ENCODE peak calls at places on chromosomes 6 and 20, in four cellular contexts. One of them, this sample, is unnamed.

GRCh38 chr6:3350252-3350826 is 91.6 kb downstream of the PSMG4 start:
- DNase-seq in stimulated activated CD4-positive, alpha-beta T cell treated with anti-CD3 and anti-CD28 coated beads, Interleukin-2, amount 100 ng/mL, for 48 hours: no peak
- DNase-seq in Panc1: no peak
- DNase-seq in hypothalamus: no peak
- DNase-seq in this sample: no peak

GRCh38 chr6:83215131-83216047 is 22.2 kb downstream of the RWDD2A start:
- DNase-seq in stimulated activated CD4-positive, alpha-beta T cell treated with anti-CD3 and anti-CD28 coated beads, Interleukin-2, amount 100 ng/mL, for 48 hours: peak
- DNase-seq in Panc1: no peak
- DNase-seq in hypothalamus: peak
- DNase-seq in this sample: peak

GRCh38 chr6:27630727-27631613 is 158.1 kb upstream of the ZNF184 start:
- DNase-seq in hypothalamus: no peak
- DNase-seq in Panc1: peak
- DNase-seq in stimulated activated CD4-positive, alpha-beta T cell treated with anti-CD3 and anti-CD28 coated beads, Interleukin-2, amount 100 ng/mL, for 48 hours: peak
- DNase-seq in this sample: peak

GRCh38 chr6:39301606-39302005 is 12.6 kb downstream of the KCNK17 start:
- DNase-seq in stimulated activated CD4-positive, alpha-beta T cell treated with anti-CD3 and anti-CD28 coated beads, Interleukin-2, amount 100 ng/mL, for 48 hours: no peak
- DNase-seq in hypothalamus: no peak
- DNase-seq in Panc1: no peak
- DNase-seq in this sample: peak

GRCh38 chr6:105675715-105676397 is 273.0 kb upstream of the PREP start:
- DNase-seq in stimulated activated CD4-positive, alpha-beta T cell treated with anti-CD3 and anti-CD28 coated beads, Interleukin-2, amount 100 ng/mL, for 48 hours: no peak
- DNase-seq in Panc1: peak
- DNase-seq in hypothalamus: no peak
- DNase-seq in this sample: no peak

GRCh38 chr6:152368761-152369624 is 268.2 kb downstream of the SYNE1 start:
- DNase-seq in Panc1: no peak
- DNase-seq in stimulated activated CD4-positive, alpha-beta T cell treated with anti-CD3 and anti-CD28 coated beads, Interleukin-2, amount 100 ng/mL, for 48 hours: no peak
- DNase-seq in hypothalamus: peak
- DNase-seq in this sample: no peak

GRCh38 chr20:6863798-6864201 is 96.3 kb downstream of the BMP2 start:
- DNase-seq in Panc1: no peak
- DNase-seq in stimulated activated CD4-positive, alpha-beta T cell treated with anti-CD3 and anti-CD28 coated beads, Interleukin-2, amount 100 ng/mL, for 48 hours: no peak
- DNase-seq in hypothalamus: no peak
- DNase-seq in this sample: no peak

GRCh38 chr20:3000852-3001523 is 42.4 kb upstream of the GNRH2 start:
- DNase-seq in Panc1: no peak
- DNase-seq in stimulated activated CD4-positive, alpha-beta T cell treated with anti-CD3 and anti-CD28 coated beads, Interleukin-2, amount 100 ng/mL, for 48 hours: no peak
- DNase-seq in hypothalamus: peak
- DNase-seq in this sample: peak

GRCh38 chr6:110876170-110876773 is 1.7 kb downstream of the AMD1 start:
- DNase-seq in stimulated activated CD4-positive, alpha-beta T cell treated with anti-CD3 and anti-CD28 coated beads, Interleukin-2, amount 100 ng/mL, for 48 hours: peak
- DNase-seq in Panc1: peak
- DNase-seq in hypothalamus: peak
- DNase-seq in this sample: peak

GRCh38 chr20:60046011-60046413 is 87.8 kb downstream of the CDH26 start:
- DNase-seq in hypothalamus: no peak
- DNase-seq in stimulated activated CD4-positive, alpha-beta T cell treated with anti-CD3 and anti-CD28 coated beads, Interleukin-2, amount 100 ng/mL, for 48 hours: no peak
- DNase-seq in Panc1: no peak
- DNase-seq in this sample: no peak

GRCh38 chr6:73580247-73581149 is 59.7 kb upstream of the EEF1A1 start:
- DNase-seq in stimulated activated CD4-positive, alpha-beta T cell treated with anti-CD3 and anti-CD28 coated beads, Interleukin-2, amount 100 ng/mL, for 48 hours: peak
- DNase-seq in Panc1: peak
- DNase-seq in hypothalamus: peak
- DNase-seq in this sample: peak

This sample was measured in GM23338.